ENCODE peak calls at places on chromosomes 3 and 15, in six cellular contexts. I is neural progenitor cell, W is GM23248, O is MM.1S, H is GM23338, D is PC-3. Y is an unnamed sample.

GRCh38 chr15:35306361-35306981 is 221.4 kb upstream of the NANOGP8 start:
- DNase-seq in D (peak; percentile 48), W (peak; percentile 74), I (no peak), O (no peak), H (peak; percentile 10), Y (peak; percentile 79)

GRCh38 chr3:134030382-134030753 is 643 bp upstream of the SLCO2A1 start:
- DNase-seq in I (peak; percentile 16), D (no peak), H (peak; percentile 63), W (no peak), O (no peak), Y (peak; percentile 69)

GRCh38 chr3:110568246-110568645 is 503.4 kb upstream of the NECTIN3 start:
- DNase-seq in W (peak; percentile 93), O (no peak), H (no peak), I (no peak), D (peak; percentile 91), Y (no peak)

GRCh38 chr15:62569460-62570404 is 404.6 kb upstream of the C2CD4B start:
- DNase-seq in W (peak; percentile 64), H (no peak), D (peak; percentile 92), O (no peak), I (no peak), Y (peak; percentile 80)

GRCh38 chr3:141646760-141647561 is 91.1 kb upstream of the RNF7 start:
- DNase-seq in I (peak; percentile 59), W (peak; percentile 44), O (no peak), H (peak; percentile 82), D (peak; percentile 39), Y (peak; percentile 26)

GRCh38 chr3:45575491-45575923 is 19.0 kb upstream of the LIMD1 start:
- DNase-seq in H (peak; percentile 74), D (no peak), I (no peak), W (no peak), O (peak; percentile 86), Y (no peak)

GRCh38 chr3:178193846-178194245 is 342.4 kb upstream of the KCNMB2 start:
- DNase-seq in I (no peak), O (peak; percentile 29), D (peak; percentile 48), H (no peak), W (no peak), Y (no peak)

GRCh38 chr3:47758261-47759025 is 23.2 kb downstream of the SMARCC1 start:
- DNase-seq in O (no peak), W (no peak), H (no peak), D (no peak), I (no peak), Y (no peak)

GRCh38 chr3:65741540-65741939 is 297.2 kb downstream of the MAGI1 start:
- DNase-seq in H (no peak), W (no peak), D (no peak), I (no peak), O (no peak), Y (no peak)

GRCh38 chr3:124014366-124014942 is 22.5 kb upstream of the ROPN1 start:
- DNase-seq in W (peak; percentile 60), H (no peak), I (no peak), O (no peak), D (peak; percentile 16), Y (no peak)

GRCh38 chr3:170999737-171000242 is 26.7 kb downstream of the SLC2A2 start:
- DNase-seq in H (no peak), D (peak; percentile 94), I (no peak), W (peak; percentile 64), O (no peak), Y (peak; percentile 77)

GRCh38 chr3:113245775-113246174 is 34.4 kb downstream of the BOC start:
- DNase-seq in W (peak; percentile 90), H (no peak), I (peak; percentile 38), D (no peak), O (no peak), Y (no peak)

GRCh38 chr3:102017784-102018183 is 168.5 kb downstream of the NFKBIZ start:
- DNase-seq in H (no peak), D (no peak), W (no peak), I (no peak), O (no peak), Y (no peak)

GRCh38 chr3:127546970-127547733 is 43.4 kb downstream of the TPRA1 start:
- DNase-seq in D (no peak), I (peak; percentile 80), W (no peak), O (no peak), H (peak; percentile 20), Y (no peak)

GRCh38 chr3:114504941-114505632 is 211.3 kb downstream of the TIGIT start:
- DNase-seq in I (no peak), H (no peak), W (peak; percentile 72), D (peak; percentile 53), O (no peak), Y (no peak)

GRCh38 chr15:93829115-93829849 is 402.1 kb upstream of the MCTP2 start:
- DNase-seq in H (no peak), W (peak; percentile 85), D (peak; percentile 17), I (no peak), O (no peak), Y (peak; percentile 83)

GRCh38 chr15:77830041-77830440 is 197.3 kb upstream of the LINGO1 start:
- DNase-seq in W (peak; percentile 71), D (no peak), I (no peak), O (no peak), H (no peak), Y (no peak)

GRCh38 chr3:126356373-126357298 is 572 bp downstream of the KLF15 start:
- DNase-seq in W (peak; percentile 49), D (no peak), O (no peak), H (peak; percentile 41), I (peak; percentile 72), Y (peak; percentile 44)

GRCh38 chr3:143040264-143040879 is 39.0 kb downstream of the U2SURP start:
- DNase-seq in W (peak; percentile 64), O (no peak), I (peak; percentile 19), D (peak; percentile 40), H (peak; percentile 41), Y (peak; percentile 16)

GRCh38 chr3:99250821-99251355 is 349.4 kb upstream of the DCBLD2 start:
- DNase-seq in H (no peak), I (no peak), O (no peak), W (peak; percentile 24), D (no peak), Y (no peak)

GRCh38 chr3:179973931-179974361 is 62.8 kb downstream of the PEX5L start:
- DNase-seq in W (no peak), I (peak; percentile 71), D (no peak), O (no peak), H (peak; percentile 29), Y (peak; percentile 7)

GRCh38 chr3:52352566-52352965 is 36.4 kb downstream of the DNAH1 start:
- DNase-seq in D (no peak), I (no peak), H (no peak), W (no peak), O (no peak), Y (no peak)

GRCh38 chr3:196660381-196661166 is 21.1 kb downstream of the NRROS start:
- DNase-seq in O (no peak), H (no peak), I (no peak), W (no peak), D (peak; percentile 36), Y (no peak)

GRCh38 chr3:71495708-71496472 is 87.6 kb downstream of the FOXP1 start:
- DNase-seq in O (no peak), D (peak; percentile 78), I (no peak), W (peak; percentile 96), H (peak; percentile 75), Y (peak; percentile 65)

GRCh38 chr3:184262166-184262926 is 993 bp upstream of the CAMK2N2 start:
- DNase-seq in O (no peak), D (no peak), H (peak; percentile 47), I (peak; percentile 49), W (peak; percentile 22), Y (peak; percentile 54)
- TF ChIP-seq EZH2 in O (no peak), D (no peak), H (peak; percentile 66), I (peak; percentile 77), W (no peak), Y (peak; percentile 68)

GRCh38 chr3:23292432-23292831 is 89.3 kb downstream of the UBE2E2 start:
- DNase-seq in H (peak; percentile 38), O (no peak), I (no peak), D (no peak), W (no peak), Y (no peak)

GRCh38 chr3:23294770-23295387 is 91.8 kb downstream of the UBE2E2 start:
- DNase-seq in H (no peak), D (no peak), O (no peak), W (no peak), I (no peak), Y (no peak)
- TF ChIP-seq EZH2phosphoT487 in H (no peak), D (no peak), O (no peak), W (no peak), I (no peak), Y (no peak)

DNA sequence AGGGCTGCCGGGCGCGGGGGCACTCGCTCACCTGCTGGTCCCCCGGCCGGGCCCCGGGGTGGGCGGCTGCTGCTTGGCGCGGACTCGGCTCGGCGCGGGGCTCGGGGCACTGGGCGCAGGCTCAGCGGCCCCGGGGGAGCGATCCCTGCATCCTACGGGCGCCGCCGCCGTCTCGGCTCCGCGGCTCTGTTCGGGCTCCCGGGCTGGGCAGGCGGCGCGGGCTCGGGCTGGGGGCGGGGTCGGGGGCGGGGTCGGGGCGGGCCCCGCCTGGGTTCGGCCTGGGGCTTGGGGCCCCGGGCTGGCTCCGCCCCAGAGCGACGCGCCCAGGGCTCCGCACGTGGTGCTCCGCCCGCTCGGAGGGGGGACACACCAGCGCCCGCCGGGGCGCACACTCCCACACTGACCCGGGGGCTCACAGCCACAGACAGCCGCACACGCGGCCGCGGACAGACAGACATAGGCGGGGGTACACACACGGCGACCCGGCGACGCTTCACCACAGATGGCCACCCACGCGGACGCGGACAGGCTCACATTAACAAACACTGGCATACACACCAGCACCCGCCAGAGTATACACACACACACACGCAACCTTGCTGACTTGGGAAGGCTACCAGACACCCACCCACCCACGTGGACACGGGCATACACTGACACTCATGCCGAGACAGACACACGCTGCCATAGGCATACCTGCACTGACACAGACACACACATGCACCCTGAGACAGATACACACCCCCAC is at the start of gene SCN5A:
- DNase-seq in D (peak; percentile 30), W (peak; percentile 36), I (peak; percentile 82), H (peak; percentile 73), O (peak; percentile 65), Y (peak; percentile 78)
- TF ChIP-seq EZH2 in D (no peak), W (no peak), I (no peak), H (no peak), O (no peak), Y (no peak)

GRCh38 chr15:50275908-50276307 is 10.4 kb upstream of the HDC start:
- DNase-seq in D (no peak), O (no peak), W (no peak), H (no peak), I (no peak), Y (no peak)
- TF ChIP-seq EZH2phosphoT487 in D (no peak), O (no peak), W (no peak), H (no peak), I (no peak), Y (no peak)

Y was measured in hepatocyte.